ENCODE peak calls at places on chromosomes 5 and 9, in seven cellular contexts. One of them, this sample, is unnamed. For H3K4me1, the result is how much of the 10 kb centered on the place peaks cover.

GRCh38 chr9:127966416-127967150 is 14.2 kb downstream of the EEIG1 start:
- DNase-seq in upper lobe of left lung: peak
- DNase-seq in sigmoid colon: peak
- DNase-seq in H1: no peak
- DNase-seq in suprapubic skin: no peak
- DNase-seq in stomach: peak
- DNase-seq in breast epithelium: no peak
- DNase-seq in this sample: peak

GRCh38 chr9:136091582-136092352 is 3.3 kb downstream of the NACC2 start:
- DNase-seq in upper lobe of left lung: no peak
- DNase-seq in sigmoid colon: no peak
- DNase-seq in H1: peak
- DNase-seq in suprapubic skin: no peak
- DNase-seq in stomach: no peak
- DNase-seq in breast epithelium: no peak
- DNase-seq in this sample: no peak

GRCh38 chr9:83707518-83707767 is 315 bp downstream of the UBQLN1 start:
- DNase-seq in upper lobe of left lung: no peak
- DNase-seq in sigmoid colon: no peak
- DNase-seq in H1: no peak
- DNase-seq in suprapubic skin: peak
- DNase-seq in stomach: peak
- DNase-seq in breast epithelium: no peak
- DNase-seq in this sample: no peak

GRCh38 chr5:1488882-1489680 is 34.7 kb downstream of the LPCAT1 start:
- DNase-seq in upper lobe of left lung: no peak
- DNase-seq in sigmoid colon: no peak
- DNase-seq in H1: no peak
- DNase-seq in suprapubic skin: no peak
- DNase-seq in stomach: no peak
- DNase-seq in breast epithelium: no peak
- DNase-seq in this sample: no peak

GRCh38 chr5:147547730-147548129 is 37.9 kb upstream of the DPYSL3 start:
- DNase-seq in upper lobe of left lung: no peak
- DNase-seq in sigmoid colon: no peak
- DNase-seq in H1: no peak
- DNase-seq in suprapubic skin: no peak
- DNase-seq in stomach: no peak
- DNase-seq in breast epithelium: no peak
- DNase-seq in this sample: no peak

GRCh38 chr5:37721447-37721871 is 118.4 kb downstream of the GDNF start:
- DNase-seq in upper lobe of left lung: no peak
- DNase-seq in sigmoid colon: no peak
- DNase-seq in H1: no peak
- DNase-seq in suprapubic skin: no peak
- DNase-seq in stomach: no peak
- DNase-seq in breast epithelium: no peak
- DNase-seq in this sample: no peak

GRCh38 chr5:53405396-53405795 is 75.0 kb upstream of the FST start:
- DNase-seq in upper lobe of left lung: no peak
- DNase-seq in sigmoid colon: no peak
- DNase-seq in H1: no peak
- DNase-seq in suprapubic skin: no peak
- DNase-seq in stomach: no peak
- DNase-seq in breast epithelium: no peak
- DNase-seq in this sample: no peak

GRCh38 chr9:92989561-92989960 is 42.2 kb downstream of the FGD3 start:
- DNase-seq in upper lobe of left lung: no peak
- DNase-seq in sigmoid colon: no peak
- DNase-seq in H1: no peak
- DNase-seq in suprapubic skin: no peak
- DNase-seq in stomach: no peak
- DNase-seq in breast epithelium: no peak
- DNase-seq in this sample: no peak

GRCh38 chr5:138722518-138722917 is 30.7 kb upstream of the CTNNA1 start:
- DNase-seq in upper lobe of left lung: peak
- DNase-seq in sigmoid colon: no peak
- DNase-seq in H1: no peak
- DNase-seq in suprapubic skin: no peak
- DNase-seq in stomach: peak
- DNase-seq in breast epithelium: no peak
- DNase-seq in this sample: no peak

GRCh38 chr5:142587354-142587965 is 98.4 kb downstream of the FGF1 start:
- DNase-seq in upper lobe of left lung: no peak
- DNase-seq in sigmoid colon: no peak
- DNase-seq in H1: peak
- DNase-seq in suprapubic skin: no peak
- DNase-seq in stomach: peak
- DNase-seq in breast epithelium: no peak
- DNase-seq in this sample: no peak

GRCh38 chr9:127942152-127943010 is 4.7 kb upstream of the DPM2 start:
- DNase-seq in upper lobe of left lung: peak
- DNase-seq in sigmoid colon: peak
- DNase-seq in H1: peak
- DNase-seq in suprapubic skin: no peak
- DNase-seq in stomach: peak
- DNase-seq in breast epithelium: no peak
- DNase-seq in this sample: peak

GRCh38 chr9:137088121-137088520 is 1.3 kb downstream of the MAN1B1 start:
- DNase-seq in upper lobe of left lung: no peak
- DNase-seq in sigmoid colon: no peak
- DNase-seq in H1: no peak
- DNase-seq in suprapubic skin: no peak
- DNase-seq in stomach: no peak
- DNase-seq in breast epithelium: no peak
- DNase-seq in this sample: no peak

GRCh38 chr5:178115136-178115834 is 2.0 kb downstream of the N4BP3 start:
- DNase-seq in upper lobe of left lung: no peak
- DNase-seq in sigmoid colon: no peak
- DNase-seq in H1: peak
- DNase-seq in suprapubic skin: no peak
- DNase-seq in stomach: no peak
- DNase-seq in breast epithelium: no peak
- DNase-seq in this sample: no peak

GRCh38 chr5:170353946-170354345 is 35.2 kb downstream of the KCNMB1 start:
- DNase-seq in upper lobe of left lung: no peak
- DNase-seq in sigmoid colon: peak
- DNase-seq in H1: no peak
- DNase-seq in suprapubic skin: no peak
- DNase-seq in stomach: no peak
- DNase-seq in breast epithelium: no peak
- DNase-seq in this sample: no peak

GRCh38 chr9:77210116-77210515 is 32.8 kb downstream of the VPS13A start:
- DNase-seq in upper lobe of left lung: no peak
- DNase-seq in sigmoid colon: no peak
- DNase-seq in H1: no peak
- DNase-seq in suprapubic skin: no peak
- DNase-seq in stomach: no peak
- DNase-seq in breast epithelium: no peak
- DNase-seq in this sample: no peak

GRCh38 chr9:33517373-33517772 is 6.7 kb upstream of the ANKRD18B start:
- DNase-seq in upper lobe of left lung: no peak
- DNase-seq in sigmoid colon: no peak
- DNase-seq in H1: no peak
- DNase-seq in suprapubic skin: no peak
- DNase-seq in stomach: no peak
- DNase-seq in breast epithelium: no peak
- DNase-seq in this sample: no peak

GRCh38 chr9:71364196-71364955 is 243.0 kb upstream of the TRPM3 start:
- DNase-seq in upper lobe of left lung: no peak
- DNase-seq in sigmoid colon: no peak
- DNase-seq in H1: no peak
- DNase-seq in suprapubic skin: no peak
- DNase-seq in stomach: no peak
- DNase-seq in breast epithelium: no peak
- DNase-seq in this sample: no peak

GRCh38 chr5:127042593-127042992 is 12.2 kb upstream of the MARCHF3 start:
- DNase-seq in upper lobe of left lung: no peak
- DNase-seq in sigmoid colon: no peak
- DNase-seq in H1: no peak
- DNase-seq in suprapubic skin: no peak
- DNase-seq in stomach: no peak
- DNase-seq in breast epithelium: no peak
- DNase-seq in this sample: no peak

GRCh38 chr5:39309534-39309933 is 54.8 kb downstream of the C9 start:
- DNase-seq in upper lobe of left lung: no peak
- DNase-seq in sigmoid colon: no peak
- DNase-seq in H1: no peak
- DNase-seq in suprapubic skin: no peak
- DNase-seq in stomach: no peak
- DNase-seq in breast epithelium: no peak
- DNase-seq in this sample: no peak

GRCh38 chr5:6583049-6583880 is 49.6 kb downstream of the NSUN2 start:
- DNase-seq in upper lobe of left lung: no peak
- DNase-seq in sigmoid colon: no peak
- DNase-seq in H1: peak
- DNase-seq in suprapubic skin: no peak
- DNase-seq in stomach: peak
- DNase-seq in breast epithelium: no peak
- DNase-seq in this sample: no peak

GRCh38 chr5:139369181-139369580 is 13.9 kb downstream of the SLC23A1 start:
- DNase-seq in upper lobe of left lung: no peak
- DNase-seq in sigmoid colon: no peak
- DNase-seq in H1: no peak
- DNase-seq in suprapubic skin: no peak
- DNase-seq in stomach: no peak
- DNase-seq in breast epithelium: no peak
- DNase-seq in this sample: no peak

GRCh38 chr9:30775236-30775635 is 1609.2 kb upstream of the ACO1 start:
- DNase-seq in upper lobe of left lung: no peak
- DNase-seq in sigmoid colon: no peak
- DNase-seq in H1: no peak
- DNase-seq in suprapubic skin: no peak
- DNase-seq in stomach: no peak
- DNase-seq in breast epithelium: no peak
- DNase-seq in this sample: no peak
- TF ChIP-seq POLR2AphosphoS5 in upper lobe of left lung: no peak
- TF ChIP-seq POLR2AphosphoS5 in sigmoid colon: no peak
- TF ChIP-seq POLR2AphosphoS5 in H1: no peak
- TF ChIP-seq POLR2AphosphoS5 in suprapubic skin: no peak
- TF ChIP-seq POLR2AphosphoS5 in stomach: no peak
- TF ChIP-seq POLR2AphosphoS5 in breast epithelium: no peak
- TF ChIP-seq POLR2AphosphoS5 in this sample: no peak

GRCh38 chr5:172443441-172444109 is 10.8 kb downstream of the SH3PXD2B start:
- DNase-seq in upper lobe of left lung: peak
- DNase-seq in sigmoid colon: peak
- DNase-seq in H1: no peak
- DNase-seq in suprapubic skin: peak
- DNase-seq in stomach: peak
- DNase-seq in breast epithelium: peak
- DNase-seq in this sample: peak
- H3K4me1 ChIP-seq in upper lobe of left lung: under half
- H3K4me1 ChIP-seq in sigmoid colon: half or more
- H3K4me1 ChIP-seq in H1: under half
- H3K4me1 ChIP-seq in suprapubic skin: half or more
- H3K4me1 ChIP-seq in stomach: under half
- H3K4me1 ChIP-seq in breast epithelium: under half
- H3K4me1 ChIP-seq in this sample: under half

GRCh38 chr9:13902286-13902685 is 411.7 kb downstream of the NFIB start:
- DNase-seq in upper lobe of left lung: no peak
- DNase-seq in sigmoid colon: no peak
- DNase-seq in H1: no peak
- DNase-seq in suprapubic skin: no peak
- DNase-seq in stomach: no peak
- DNase-seq in breast epithelium: no peak
- DNase-seq in this sample: no peak

GRCh38 chr9:13901176-13901575 is 412.8 kb downstream of the NFIB start:
- DNase-seq in upper lobe of left lung: no peak
- DNase-seq in sigmoid colon: no peak
- DNase-seq in H1: no peak
- DNase-seq in suprapubic skin: no peak
- DNase-seq in stomach: no peak
- DNase-seq in breast epithelium: no peak
- DNase-seq in this sample: no peak

GRCh38 chr9:13899924-13900323 is 414.0 kb downstream of the NFIB start:
- DNase-seq in upper lobe of left lung: no peak
- DNase-seq in sigmoid colon: no peak
- DNase-seq in H1: no peak
- DNase-seq in suprapubic skin: no peak
- DNase-seq in stomach: no peak
- DNase-seq in breast epithelium: no peak
- DNase-seq in this sample: no peak

GRCh38 chr9:13898957-13899356 is 415.0 kb downstream of the NFIB start:
- DNase-seq in upper lobe of left lung: no peak
- DNase-seq in sigmoid colon: no peak
- DNase-seq in H1: no peak
- DNase-seq in suprapubic skin: no peak
- DNase-seq in stomach: no peak
- DNase-seq in breast epithelium: no peak
- DNase-seq in this sample: no peak

GRCh38 chr9:13900449-13900848 is 413.5 kb downstream of the NFIB start:
- DNase-seq in upper lobe of left lung: no peak
- DNase-seq in sigmoid colon: no peak
- DNase-seq in H1: no peak
- DNase-seq in suprapubic skin: no peak
- DNase-seq in stomach: no peak
- DNase-seq in breast epithelium: no peak
- DNase-seq in this sample: no peak
- TF ChIP-seq POLR2AphosphoS5 in upper lobe of left lung: no peak
- TF ChIP-seq POLR2AphosphoS5 in sigmoid colon: no peak
- TF ChIP-seq POLR2AphosphoS5 in H1: no peak
- TF ChIP-seq POLR2AphosphoS5 in suprapubic skin: no peak
- TF ChIP-seq POLR2AphosphoS5 in stomach: no peak
- TF ChIP-seq POLR2AphosphoS5 in breast epithelium: peak
- TF ChIP-seq POLR2AphosphoS5 in this sample: no peak

GRCh38 chr5:54667136-54667535 is 149.6 kb downstream of the SNX18 start:
- DNase-seq in upper lobe of left lung: no peak
- DNase-seq in sigmoid colon: no peak
- DNase-seq in H1: no peak
- DNase-seq in suprapubic skin: no peak
- DNase-seq in stomach: no peak
- DNase-seq in breast epithelium: no peak
- DNase-seq in this sample: no peak

GRCh38 chr5:54668096-54668495 is 150.5 kb downstream of the SNX18 start:
- DNase-seq in upper lobe of left lung: no peak
- DNase-seq in sigmoid colon: no peak
- DNase-seq in H1: no peak
- DNase-seq in suprapubic skin: no peak
- DNase-seq in stomach: no peak
- DNase-seq in breast epithelium: no peak
- DNase-seq in this sample: no peak

GRCh38 chr5:54669845-54670635 is 152.5 kb downstream of the SNX18 start:
- DNase-seq in upper lobe of left lung: no peak
- DNase-seq in sigmoid colon: no peak
- DNase-seq in H1: no peak
- DNase-seq in suprapubic skin: no peak
- DNase-seq in stomach: no peak
- DNase-seq in breast epithelium: no peak
- DNase-seq in this sample: no peak

GRCh38 chr5:54671111-54671531 is 153.6 kb downstream of the SNX18 start:
- DNase-seq in upper lobe of left lung: peak
- DNase-seq in sigmoid colon: no peak
- DNase-seq in H1: no peak
- DNase-seq in suprapubic skin: no peak
- DNase-seq in stomach: no peak
- DNase-seq in breast epithelium: no peak
- DNase-seq in this sample: no peak

DNA sequence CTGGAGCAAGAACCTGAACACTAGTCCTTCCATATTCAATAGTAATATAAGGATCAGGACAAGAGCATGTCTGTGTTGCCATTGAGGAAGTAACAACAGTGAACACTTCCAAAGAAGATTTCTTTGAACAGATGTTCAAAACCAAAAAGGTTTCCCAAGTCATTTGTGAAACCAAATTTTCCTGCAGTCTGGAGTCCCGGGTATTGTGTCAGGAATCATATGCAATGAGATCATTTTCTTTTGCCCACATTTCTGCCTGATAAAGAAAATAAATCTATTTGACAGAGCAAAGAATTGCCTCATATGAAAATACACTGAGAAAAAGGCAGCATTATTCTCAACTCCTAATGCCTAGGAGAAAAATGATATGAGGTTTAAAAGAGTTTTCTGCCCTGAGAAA is 151.7 kb downstream of the SNX18 start:
- DNase-seq in upper lobe of left lung: no peak
- DNase-seq in sigmoid colon: no peak
- DNase-seq in H1: no peak
- DNase-seq in suprapubic skin: no peak
- DNase-seq in stomach: no peak
- DNase-seq in breast epithelium: no peak
- DNase-seq in this sample: no peak
- H3K4me1 ChIP-seq in upper lobe of left lung: under half
- H3K4me1 ChIP-seq in sigmoid colon: under half
- H3K4me1 ChIP-seq in H1: under half
- H3K4me1 ChIP-seq in suprapubic skin: under half
- H3K4me1 ChIP-seq in stomach: under half
- H3K4me1 ChIP-seq in breast epithelium: under half
- H3K4me1 ChIP-seq in this sample: half or more